ENCODE peak calls at places on chromosomes 7 and 10, in four cellular contexts. F, S, N and P are unnamed samples.

GRCh38 chr7:151117565-151117964 is 31.3 kb downstream of the AGAP3 start:
- DNase-seq in F (no peak), S (no peak), N (no peak), P (no peak)

GRCh38 chr10:132337019-132337418 is 5.0 kb downstream of the LRRC27 start:
- DNase-seq in F (peak; percentile 78), S (peak; percentile 23), N (no peak), P (no peak)

GRCh38 chr10:2014541-2014940 is 277.2 kb upstream of the ADARB2 start:
- DNase-seq in F (no peak), S (no peak), N (no peak), P (no peak)

GRCh38 chr7:84524714-84525694 is 330.4 kb upstream of the SEMA3A start:
- DNase-seq in F (no peak), S (no peak), N (no peak), P (peak; percentile 31)

GRCh38 chr7:44959433-44959951 is 19.3 kb downstream of the MYO1G start:
- DNase-seq in F (no peak), S (no peak), N (no peak), P (peak; percentile 44)

GRCh38 chr7:97471491-97471890 is 260.4 kb upstream of the TAC1 start:
- DNase-seq in F (no peak), S (no peak), N (no peak), P (no peak)

GRCh38 chr7:77697535-77697831 is 1.2 kb downstream of the RSBN1L start:
- DNase-seq in F (peak; percentile 83), S (peak; percentile 54), N (no peak), P (no peak)

GRCh38 chr10:52455095-52455494 is 141.0 kb downstream of the DKK1 start:
- DNase-seq in F (no peak), S (no peak), N (no peak), P (peak; percentile 61)

GRCh38 chr10:115771755-115772154 is 501.3 kb downstream of the GFRA1 start:
- DNase-seq in F (no peak), S (no peak), N (no peak), P (no peak)

GRCh38 chr7:30331338-30331737 is 46.9 kb downstream of the ZNRF2 start:
- DNase-seq in F (no peak), S (no peak), N (no peak), P (peak; percentile 49)

GRCh38 chr7:1969459-1970284 is 263.1 kb downstream of the MAD1L1 start:
- DNase-seq in F (peak; percentile 69), S (no peak), N (no peak), P (no peak)

GRCh38 chr7:24894670-24895221 is 85.2 kb downstream of the OSBPL3 start:
- DNase-seq in F (no peak), S (no peak), N (peak; percentile 20), P (peak; percentile 34)

GRCh38 chr10:103007017-103007416 is 88.9 kb downstream of the CNNM2 start:
- DNase-seq in F (no peak), S (no peak), N (no peak), P (no peak)

GRCh38 chr10:69899727-69900595 is 98.3 kb downstream of the COL13A1 start:
- DNase-seq in F (no peak), S (no peak), N (peak; percentile 46), P (no peak)

DNA sequence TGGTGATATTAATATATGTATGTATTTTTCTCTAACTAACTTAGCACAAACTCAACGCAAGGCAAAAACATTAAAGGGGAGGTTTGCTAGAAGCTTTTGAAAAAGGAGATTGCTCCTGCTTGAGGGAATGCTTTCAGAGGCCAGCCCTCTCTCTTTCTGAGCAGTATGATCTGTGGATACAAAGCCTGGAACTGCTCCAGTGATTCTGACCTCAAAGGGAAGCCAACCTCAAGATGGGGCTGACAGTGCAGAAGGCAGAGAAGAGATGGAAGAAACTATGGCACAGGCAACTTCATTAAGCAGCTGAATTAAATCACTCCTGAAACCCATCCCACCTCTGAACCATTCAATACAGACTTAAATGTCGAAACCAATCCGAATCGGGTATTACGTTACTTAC is 102.4 kb downstream of the USP6NL start:
- DNase-seq in F (no peak), S (no peak), N (no peak), P (no peak)
- TF ChIP-seq CTCF in F (no peak), S (no peak), N (no peak), P (no peak)

GRCh38 chr7:149474309-149475120 is 13.7 kb upstream of the ZNF777 start:
- DNase-seq in F (peak; percentile 71), S (no peak), N (no peak), P (no peak)
- TF ChIP-seq CTCF in F (no peak), S (peak; percentile 34), N (no peak), P (no peak)

GRCh38 chr10:11386044-11386443 is 225.4 kb downstream of the USP6NL start:
- DNase-seq in F (no peak), S (no peak), N (no peak), P (no peak)
- TF ChIP-seq CTCF in F (no peak), S (no peak), N (no peak), P (no peak)

DNA sequence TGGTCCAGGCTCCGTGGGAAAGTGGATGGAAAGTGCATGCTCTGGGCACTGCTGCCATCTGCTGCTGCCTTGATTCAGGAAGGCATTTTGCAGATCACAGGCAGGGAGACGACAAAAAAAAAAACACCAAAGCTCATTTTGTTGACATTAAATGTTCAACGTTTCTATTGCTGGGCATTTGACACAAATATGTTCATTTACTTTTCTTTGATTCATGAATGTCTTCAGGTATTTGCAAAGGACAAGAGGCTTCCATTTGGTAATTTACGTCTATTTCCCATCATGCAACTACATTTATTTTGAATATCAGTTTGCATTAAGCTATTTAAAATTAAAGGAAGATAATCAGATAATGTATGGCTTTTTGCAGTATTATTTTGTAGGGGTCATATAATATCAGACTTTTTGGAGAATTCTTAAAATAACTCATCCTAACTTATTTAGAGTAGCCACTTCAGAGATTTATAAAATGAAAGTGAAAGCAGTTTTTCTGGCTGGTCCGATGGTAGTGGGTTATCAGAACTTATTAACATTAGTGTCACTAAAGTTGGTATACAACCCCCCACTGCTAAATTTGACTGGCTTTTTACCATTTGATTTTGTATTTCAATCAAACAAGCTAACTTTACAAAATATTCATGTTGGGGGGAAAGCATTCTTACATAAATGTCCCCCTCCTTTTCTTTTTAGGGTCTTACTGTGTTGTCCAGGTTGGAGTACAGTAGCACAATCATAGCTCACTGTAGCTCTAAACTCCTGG is 65.3 kb downstream of the PDIA4 start:
- DNase-seq in F (peak; percentile 83), S (peak; percentile 78), N (peak; percentile 70), P (peak; percentile 72)
- TF ChIP-seq CTCF in F (peak; percentile 68), S (peak; percentile 96), N (peak; percentile 85), P (peak; percentile 87)

DNA sequence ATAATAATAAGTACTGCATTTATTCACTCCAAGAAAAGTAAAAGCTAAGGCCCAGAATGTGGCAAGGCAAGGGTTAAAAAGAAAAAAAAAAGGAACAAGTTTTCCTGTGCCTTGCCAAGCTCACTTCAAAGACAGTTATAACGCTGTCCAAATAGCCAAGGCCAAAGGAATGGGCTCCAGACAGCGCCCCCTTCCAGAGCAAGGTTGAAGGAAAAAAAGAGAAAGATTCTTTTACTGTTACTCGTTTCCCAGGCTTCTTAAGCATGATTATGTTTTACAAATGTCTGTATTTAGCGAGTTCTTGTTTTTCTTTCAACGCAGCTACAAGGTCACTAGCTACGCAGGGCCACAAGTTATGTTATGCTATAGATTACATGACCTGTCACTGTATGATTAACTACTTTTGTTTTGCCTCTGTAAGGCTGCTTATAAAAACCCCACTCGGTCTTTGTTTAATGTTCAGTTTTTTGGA is 9.1 kb upstream of the EIF4H start:
- DNase-seq in F (no peak), S (no peak), N (peak; percentile 65), P (no peak)
- TF ChIP-seq CTCF in F (no peak), S (peak; percentile 58), N (peak; percentile 51), P (peak; percentile 7)

GRCh38 chr10:6532321-6532720 is 47.8 kb downstream of the PRKCQ start:
- DNase-seq in F (no peak), S (no peak), N (no peak), P (no peak)

GRCh38 chr10:6535365-6535764 is 44.7 kb downstream of the PRKCQ start:
- DNase-seq in F (no peak), S (no peak), N (no peak), P (no peak)

GRCh38 chr10:6542999-6543430 is 37.1 kb downstream of the PRKCQ start:
- DNase-seq in F (no peak), S (peak; percentile 72), N (no peak), P (no peak)

GRCh38 chr10:6536102-6536501 is 44.0 kb downstream of the PRKCQ start:
- DNase-seq in F (no peak), S (no peak), N (no peak), P (no peak)

DNA sequence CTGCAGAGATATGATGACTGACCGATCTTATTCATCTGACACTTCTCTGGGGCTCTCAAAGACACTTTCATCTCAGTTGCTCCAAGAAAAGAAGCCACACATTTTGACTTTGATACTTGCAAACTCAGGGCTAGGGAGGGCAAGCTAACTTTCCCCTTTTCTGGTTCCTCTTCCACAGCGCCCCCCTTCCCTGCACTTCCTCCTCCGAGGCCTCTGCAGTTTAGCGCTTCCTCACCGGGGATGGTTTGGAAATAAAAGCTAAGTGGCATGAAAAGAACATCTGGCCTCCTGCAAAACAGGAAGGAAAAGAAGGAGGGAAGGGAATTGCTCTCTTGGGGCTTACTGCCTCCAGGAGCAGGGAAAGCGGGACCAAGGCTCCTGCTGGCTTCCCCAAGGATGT is 42.4 kb downstream of the PRKCQ start:
- DNase-seq in F (no peak), S (no peak), N (no peak), P (no peak)
- TF ChIP-seq CTCF in F (no peak), S (peak; percentile 9), N (no peak), P (no peak)

GRCh38 chr10:117745301-117745700 is 202.8 kb downstream of the EMX2 start:
- DNase-seq in F (no peak), S (no peak), N (no peak), P (no peak)

GRCh38 chr10:117740696-117741222 is 198.2 kb downstream of the EMX2 start:
- DNase-seq in F (no peak), S (no peak), N (no peak), P (no peak)

GRCh38 chr10:117740088-117740487 is 197.5 kb downstream of the EMX2 start:
- DNase-seq in F (no peak), S (no peak), N (no peak), P (no peak)

GRCh38 chr10:117743517-117743916 is 201.0 kb downstream of the EMX2 start:
- DNase-seq in F (no peak), S (no peak), N (no peak), P (no peak)

GRCh38 chr10:117741524-117741923 is 199.0 kb downstream of the EMX2 start:
- DNase-seq in F (no peak), S (no peak), N (no peak), P (no peak)
- TF ChIP-seq CTCF in F (no peak), S (no peak), N (no peak), P (peak; percentile 30)